ENCODE peak calls at places on chromosomes 13 and 19, in nine cellular contexts. T is endothelial cell; N is IMR-90; A is neural crest cell; X is left ventricle myocardium inferior; M is PC-9; J is HCT116; Y is CD8-positive, alpha-beta T cell; D is sigmoid colon. P is an unnamed sample.
A peak's percentile ranks its signal among the peaks of the same experiment; 100 is the strongest.

GRCh38 chr13:60707878-60708277 is 310.9 kb downstream of the TDRD3 start:
- DNase-seq in T (no peak), N (no peak), A (no peak), X (no peak), M (no peak), J (no peak), Y (no peak), D (no peak), P (no peak)

GRCh38 chr13:113806104-113806471 is 47.1 kb downstream of the TMEM255B start:
- DNase-seq in T (no peak), N (no peak), A (no peak), X (peak; percentile 4), M (no peak), J (no peak), Y (no peak), D (peak; percentile 65), P (no peak)

GRCh38 chr19:3642987-3643386 is 16.4 kb upstream of the CACTIN start:
- DNase-seq in T (peak; percentile 30), N (no peak), A (no peak), X (no peak), M (no peak), J (peak; percentile 67), Y (no peak), D (no peak), P (no peak)

GRCh38 chr19:10000171-10000826 is 10.0 kb downstream of the COL5A3 start:
- DNase-seq in T (peak; percentile 81), N (peak; percentile 70), A (peak; percentile 81), X (peak; percentile 61), M (peak; percentile 64), J (peak; percentile 62), Y (peak; percentile 71), D (peak; percentile 84), P (no peak)

GRCh38 chr19:19054315-19054938 is 9.4 kb upstream of the SLC25A42 start:
- DNase-seq in T (no peak), N (no peak), A (no peak), X (no peak), M (no peak), J (no peak), Y (no peak), D (no peak), P (no peak)

GRCh38 chr13:102484329-102484728 is 82.5 kb upstream of the FGF14 start:
- DNase-seq in T (no peak), N (peak; percentile 4), A (no peak), X (no peak), M (no peak), J (no peak), Y (no peak), D (no peak), P (no peak)

GRCh38 chr13:44873486-44873885 is 115.8 kb downstream of the NUFIP1 start:
- DNase-seq in T (no peak), N (no peak), A (no peak), X (no peak), M (no peak), J (no peak), Y (no peak), D (no peak), P (no peak)

GRCh38 chr13:113455384-113455783 is 2.1 kb upstream of the ADPRHL1 start:
- DNase-seq in T (no peak), N (no peak), A (no peak), X (no peak), M (no peak), J (no peak), Y (no peak), D (no peak), P (no peak)

GRCh38 chr13:23707674-23708073 is 137.5 kb downstream of the TNFRSF19 start:
- DNase-seq in T (no peak), N (peak; percentile 49), A (no peak), X (no peak), M (no peak), J (peak; percentile 24), Y (no peak), D (no peak), P (no peak)

GRCh38 chr13:35994131-35994966 is 136.8 kb downstream of the DCLK1 start:
- DNase-seq in T (no peak), N (peak; percentile 4), A (no peak), X (peak; percentile 45), M (no peak), J (no peak), Y (no peak), D (no peak), P (peak; percentile 6)

GRCh38 chr13:34358811-34359513 is 541.0 kb downstream of the RFC3 start:
- DNase-seq in T (no peak), N (peak; percentile 72), A (no peak), X (no peak), M (peak; percentile 39), J (no peak), Y (no peak), D (no peak), P (no peak)

GRCh38 chr13:94967183-94968039 is 255.1 kb upstream of the SOX21 start:
- DNase-seq in T (peak; percentile 52), N (no peak), A (peak; percentile 43), X (no peak), M (no peak), J (no peak), Y (no peak), D (no peak), P (no peak)

GRCh38 chr13:111248822-111249221 is 71.6 kb upstream of the TEX29 start:
- DNase-seq in T (no peak), N (no peak), A (no peak), X (no peak), M (no peak), J (no peak), Y (no peak), D (no peak), P (no peak)

GRCh38 chr19:19146000-19146608 is 7.8 kb upstream of the TMEM161A start:
- DNase-seq in T (peak; percentile 91), N (peak; percentile 44), A (peak; percentile 96), X (peak; percentile 80), M (peak; percentile 79), J (no peak), Y (peak; percentile 92), D (peak; percentile 87), P (peak; percentile 17)

GRCh38 chr19:21694171-21694906 is 73.0 kb downstream of the ZNF100 start:
- DNase-seq in T (no peak), N (no peak), A (no peak), X (no peak), M (no peak), J (no peak), Y (no peak), D (no peak), P (no peak)

GRCh38 chr19:38542040-38542439 is 75.7 kb downstream of the MAP4K1 start:
- DNase-seq in T (no peak), N (no peak), A (no peak), X (no peak), M (no peak), J (no peak), Y (no peak), D (no peak), P (no peak)

GRCh38 chr19:38545596-38545995 is 72.2 kb downstream of the MAP4K1 start:
- DNase-seq in T (no peak), N (no peak), A (no peak), X (no peak), M (no peak), J (no peak), Y (no peak), D (no peak), P (no peak)

GRCh38 chr19:38543807-38544568 is 73.8 kb downstream of the MAP4K1 start:
- DNase-seq in T (no peak), N (peak; percentile 86), A (no peak), X (peak; percentile 32), M (peak; percentile 60), J (peak; percentile 87), Y (no peak), D (peak; percentile 76), P (peak; percentile 32)

GRCh38 chr19:38543286-38543806 is 74.4 kb downstream of the MAP4K1 start:
- DNase-seq in T (no peak), N (no peak), A (no peak), X (no peak), M (no peak), J (no peak), Y (no peak), D (no peak), P (no peak)

GRCh38 chr19:38544569-38545315 is 73.0 kb downstream of the MAP4K1 start:
- DNase-seq in T (no peak), N (peak; percentile 5), A (no peak), X (no peak), M (no peak), J (peak; percentile 56), Y (peak; percentile 58), D (no peak), P (no peak)
- TF ChIP-seq CTCF in T (no peak), N (peak; percentile 63), A (peak; percentile 24), X (no peak), M (peak; percentile 18), J (no peak), Y (peak; percentile 67), D (peak; percentile 18), P (peak; percentile 41)

GRCh38 chr13:54636231-54636630 is 1607.6 kb downstream of the OLFM4 start:
- DNase-seq in T (no peak), N (no peak), A (no peak), X (no peak), M (no peak), J (no peak), Y (no peak), D (no peak), P (no peak)
- TF ChIP-seq CTCF in T (no peak), N (no peak), A (no peak), X (no peak), M (no peak), J (no peak), Y (no peak), D (no peak), P (no peak)

GRCh38 chr13:40345149-40345514 is 321.3 kb downstream of the FOXO1 start:
- DNase-seq in T (no peak), N (no peak), A (no peak), X (no peak), M (no peak), J (no peak), Y (peak; percentile 25), D (no peak), P (no peak)
- TF ChIP-seq CTCF in T (no peak), N (no peak), A (no peak), X (no peak), M (no peak), J (no peak), Y (no peak), D (no peak), P (no peak)

GRCh38 chr13:48074006-48074405 is 20.9 kb downstream of the MED4 start:
- DNase-seq in T (no peak), N (no peak), A (no peak), X (no peak), M (no peak), J (no peak), Y (no peak), D (no peak), P (no peak)

GRCh38 chr13:48081739-48082138 is 13.2 kb downstream of the MED4 start:
- DNase-seq in T (no peak), N (no peak), A (no peak), X (no peak), M (no peak), J (no peak), Y (no peak), D (no peak), P (no peak)

GRCh38 chr13:48072787-48073186 is 22.1 kb downstream of the MED4 start:
- DNase-seq in T (no peak), N (no peak), A (no peak), X (no peak), M (no peak), J (no peak), Y (no peak), D (no peak), P (no peak)

GRCh38 chr13:48072304-48072703 is 22.6 kb downstream of the MED4 start:
- DNase-seq in T (no peak), N (no peak), A (no peak), X (no peak), M (no peak), J (no peak), Y (no peak), D (no peak), P (no peak)

GRCh38 chr13:48078251-48078656 is 16.6 kb downstream of the MED4 start:
- DNase-seq in T (no peak), N (no peak), A (no peak), X (no peak), M (no peak), J (peak; percentile 13), Y (no peak), D (no peak), P (no peak)
- TF ChIP-seq CTCF in T (no peak), N (no peak), A (no peak), X (peak; percentile 18), M (no peak), J (peak; percentile 35), Y (no peak), D (no peak), P (peak; percentile 12)